ENCODE peak calls at places on chromosomes 2 and 18, in seven cellular contexts. Y is IMR-90; B is ovary; L is CD8-positive, alpha-beta memory T cell; X is psoas muscle; T is sigmoid colon; Z is left ventricle myocardium inferior. D is an unnamed sample.

GRCh38 chr2:152549428-152549827 is 167.8 kb downstream of the PRPF40A start:
- DNase-seq in Y (peak; percentile 33), B (no peak), L (no peak), X (no peak), T (no peak), Z (no peak), D (no peak)

GRCh38 chr18:48948112-48949050 is 2.4 kb downstream of the SMAD7 start:
- DNase-seq in Y (peak; percentile 86), B (no peak), L (no peak), X (peak; percentile 75), T (peak; percentile 87), Z (no peak), D (peak; percentile 90)

GRCh38 chr2:17547737-17548136 is 7.2 kb downstream of the VSNL1 start:
- DNase-seq in Y (no peak), B (no peak), L (no peak), X (no peak), T (no peak), Z (no peak), D (no peak)

GRCh38 chr2:119544075-119545031 is at the start of gene CFAP221:
- DNase-seq in Y (peak; percentile 28), B (peak; percentile 44), L (no peak), X (peak; percentile 86), T (no peak), Z (peak; percentile 73), D (peak; percentile 76)

GRCh38 chr2:12842917-12843316 is 126.2 kb downstream of the TRIB2 start:
- DNase-seq in Y (no peak), B (no peak), L (no peak), X (no peak), T (no peak), Z (no peak), D (no peak)

GRCh38 chr2:223824301-223824700 is 13.1 kb downstream of the AP1S3 start:
- DNase-seq in Y (no peak), B (no peak), L (no peak), X (no peak), T (no peak), Z (no peak), D (no peak)

GRCh38 chr2:29113027-29113686 is 2.1 kb upstream of the CLIP4 start:
- DNase-seq in Y (peak; percentile 76), B (no peak), L (no peak), X (no peak), T (no peak), Z (no peak), D (no peak)

GRCh38 chr2:240999001-240999791 is 778 bp downstream of the SNED1 start:
- DNase-seq in Y (no peak), B (no peak), L (no peak), X (peak; percentile 80), T (peak; percentile 71), Z (peak; percentile 38), D (peak; percentile 80)

GRCh38 chr2:173571021-173571821 is 216.5 kb downstream of the CDCA7 start:
- DNase-seq in Y (peak; percentile 39), B (no peak), L (no peak), X (no peak), T (no peak), Z (no peak), D (no peak)

GRCh38 chr2:43105586-43106562 is 120.5 kb downstream of the ZFP36L2 start:
- DNase-seq in Y (peak; percentile 73), B (peak; percentile 64), L (no peak), X (peak; percentile 69), T (peak; percentile 90), Z (peak; percentile 72), D (peak; percentile 85)

GRCh38 chr2:122072666-122073065 is 317.2 kb downstream of the TSN start:
- DNase-seq in Y (peak; percentile 45), B (no peak), L (no peak), X (no peak), T (no peak), Z (no peak), D (no peak)

GRCh38 chr2:162103443-162104009 is 29.5 kb upstream of the DPP4 start:
- DNase-seq in Y (peak; percentile 29), B (no peak), L (no peak), X (no peak), T (no peak), Z (no peak), D (no peak)

GRCh38 chr2:122808286-122808969 is 1053.0 kb downstream of the TSN start:
- DNase-seq in Y (no peak), B (no peak), L (no peak), X (no peak), T (no peak), Z (no peak), D (no peak)

GRCh38 chr2:113370478-113371091 is 66.9 kb upstream of the ZNG1B start:
- DNase-seq in Y (peak; percentile 72), B (peak; percentile 22), L (peak; percentile 14), X (peak; percentile 70), T (peak; percentile 81), Z (peak; percentile 40), D (no peak)

GRCh38 chr2:106193491-106193976 is 567 bp downstream of the UXS1 start:
- DNase-seq in Y (no peak), B (no peak), L (peak; percentile 11), X (peak; percentile 69), T (no peak), Z (peak; percentile 25), D (peak; percentile 92)

GRCh38 chr2:128158171-128158570 is 67.2 kb downstream of the UGGT1 start:
- DNase-seq in Y (no peak), B (no peak), L (no peak), X (no peak), T (no peak), Z (no peak), D (no peak)

GRCh38 chr18:10270160-10270571 is 184.3 kb upstream of the APCDD1 start:
- DNase-seq in Y (peak; percentile 44), B (peak; percentile 58), L (no peak), X (no peak), T (no peak), Z (peak; percentile 37), D (no peak)

GRCh38 chr2:16062471-16063250 is 122.3 kb downstream of the MYCN start:
- DNase-seq in Y (no peak), B (no peak), L (no peak), X (no peak), T (no peak), Z (no peak), D (no peak)
- H3K27ac ChIP-seq in Y (no peak overlapping the region), B (no peak overlapping the region), L (no peak overlapping the region), X (no peak overlapping the region), T (no peak overlapping the region), Z (no peak overlapping the region), D (no peak overlapping the region)

DNA sequence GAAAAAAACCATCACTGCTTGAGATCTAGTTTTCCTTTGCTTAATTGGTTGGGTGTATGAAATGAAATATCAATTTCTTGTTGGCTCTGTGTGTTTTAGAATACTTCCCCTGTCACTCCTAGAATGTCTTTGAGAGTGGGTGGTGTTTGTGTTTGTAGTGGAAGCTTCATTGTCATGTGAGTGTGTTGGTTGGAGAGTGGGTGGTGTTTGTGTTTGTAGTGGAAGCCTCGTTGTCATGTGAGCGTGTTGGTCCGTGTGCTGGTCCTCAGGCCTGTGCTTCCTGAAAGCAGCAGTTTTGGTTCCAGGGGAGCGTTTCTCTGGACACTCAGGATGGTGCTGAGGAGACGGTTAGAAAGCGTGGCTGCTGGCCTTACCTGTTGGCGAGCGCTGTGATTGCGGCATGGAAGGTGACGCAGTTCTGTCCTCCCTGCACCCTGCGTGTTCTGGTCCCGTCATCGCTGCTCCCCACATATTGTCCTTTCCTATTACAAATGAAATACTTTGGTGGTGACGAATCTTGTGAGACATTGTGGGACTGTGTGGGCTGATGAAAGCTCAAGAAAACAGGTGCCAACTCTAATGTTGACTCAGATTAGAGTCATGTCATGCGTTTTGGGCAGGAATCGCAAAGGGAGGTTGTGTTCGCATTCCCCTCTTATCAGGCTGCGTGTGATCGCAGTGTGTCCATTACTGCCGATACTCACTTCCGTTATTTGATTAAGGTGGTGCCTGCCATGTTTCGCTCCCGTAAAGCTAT is 12.5 kb downstream of the ASB1 start:
- DNase-seq in Y (peak; percentile 98), B (no peak), L (no peak), X (no peak), T (no peak), Z (no peak), D (no peak)
- H3K4me3 ChIP-seq in Y (no peak overlapping the region), B (no peak overlapping the region), L (no peak overlapping the region), X (no peak overlapping the region), T (no peak overlapping the region), Z (peak overlapping the region; percentile 44), D (no peak overlapping the region)

DNA sequence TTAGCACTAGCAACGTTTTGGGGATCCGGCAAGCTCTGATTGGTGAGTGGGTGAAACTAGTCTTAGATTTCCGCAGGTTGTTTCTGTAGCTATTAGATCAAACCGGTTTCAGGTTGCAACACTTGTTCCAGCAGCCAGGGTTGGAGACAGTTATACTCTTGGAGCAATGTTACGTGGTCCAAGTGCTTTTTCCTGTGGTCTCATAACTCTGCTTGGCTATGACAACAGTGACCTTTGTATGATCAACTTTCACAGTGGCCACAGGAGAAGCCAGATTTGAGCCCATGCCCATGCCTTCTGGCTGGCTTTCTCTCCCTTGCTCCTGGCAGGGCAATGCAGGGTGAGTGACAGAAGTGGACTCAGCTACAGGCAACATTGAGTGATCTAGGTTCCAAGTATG is 84.5 kb upstream of the TAF1B start:
- DNase-seq in Y (no peak), B (no peak), L (no peak), X (peak; percentile 83), T (no peak), Z (no peak), D (no peak)
- H3K27ac ChIP-seq in Y (no peak overlapping the region), B (no peak overlapping the region), L (no peak overlapping the region), X (peak overlapping the region; percentile 95), T (no peak overlapping the region), Z (peak overlapping the region; percentile 78), D (no peak overlapping the region)

DNA sequence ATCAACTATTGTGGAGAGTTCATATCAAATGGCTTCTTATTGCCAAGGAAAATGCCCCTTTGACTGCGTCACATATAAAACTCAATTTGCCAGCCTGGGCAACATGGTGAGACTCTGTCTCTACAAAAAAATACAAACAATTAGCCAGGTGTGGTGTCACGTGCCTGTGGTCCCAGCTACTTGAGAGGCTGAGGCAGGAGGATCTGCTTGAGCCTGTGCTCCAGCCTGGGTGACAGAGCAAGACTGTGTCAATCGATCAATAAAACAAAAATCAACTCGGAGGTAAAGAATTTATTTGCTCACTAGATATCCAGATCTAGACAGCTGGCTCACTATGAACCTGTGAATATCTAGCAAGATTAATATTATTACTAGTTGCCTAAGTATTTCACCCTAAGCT is 1.7 kb upstream of the ZCCHC2 start:
- DNase-seq in Y (no peak), B (no peak), L (no peak), X (no peak), T (no peak), Z (no peak), D (no peak)
- H3K4me3 ChIP-seq in Y (no peak overlapping the region), B (no peak overlapping the region), L (no peak overlapping the region), X (peak overlapping the region; percentile 95), T (no peak overlapping the region), Z (peak overlapping the region; percentile 97), D (peak overlapping the region; percentile 87)

DNA sequence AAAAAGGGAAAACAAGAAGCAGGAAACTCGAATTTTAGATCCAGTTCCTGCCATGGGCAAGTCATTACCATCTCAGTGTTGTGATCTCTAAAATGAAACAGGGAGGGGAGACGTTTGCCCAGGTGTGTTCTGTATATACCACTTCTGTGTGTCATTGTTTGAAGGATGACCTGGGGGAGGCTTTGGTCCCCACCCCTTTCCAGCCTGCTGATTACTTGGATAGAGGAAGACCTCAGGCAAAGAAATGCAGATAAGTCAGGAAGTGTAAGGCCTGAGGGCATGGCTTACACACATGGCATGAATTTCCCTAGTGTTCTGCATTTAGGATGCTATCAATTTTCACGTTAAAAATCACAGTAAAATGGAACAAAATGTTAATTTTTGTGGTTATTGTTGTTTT is 205.3 kb upstream of the CXCR4 start:
- DNase-seq in Y (no peak), B (no peak), L (no peak), X (no peak), T (no peak), Z (no peak), D (no peak)
- H3K27ac ChIP-seq in Y (no peak overlapping the region), B (no peak overlapping the region), L (no peak overlapping the region), X (no peak overlapping the region), T (no peak overlapping the region), Z (no peak overlapping the region), D (no peak overlapping the region)

D was measured in spleen.